ENCODE peak calls at places on chromosome 17, in five cellular contexts. H is lower lobe of right lung; Q is uterus; S is right lobe of liver; I is naive thymus-derived CD4-positive, alpha-beta T cell. F is an unnamed sample.

GRCh38 chr17:27566673-27567562 is 64.1 kb upstream of the LGALS9 start:
- DNase-seq in H (no peak), Q (no peak), S (no peak), I (no peak), F (no peak)

GRCh38 chr17:2192367-2193028 is 111.1 kb downstream of the SMG6 start:
- DNase-seq in H (no peak), Q (no peak), S (no peak), I (peak), F (no peak)

GRCh38 chr17:1709971-1710806 is at the start of gene TLCD2:
- DNase-seq in H (peak), Q (peak), S (peak), I (no peak), F (peak)

GRCh38 chr17:2814499-2815341 is 18.5 kb downstream of the RAP1GAP2 start:
- DNase-seq in H (peak), Q (no peak), S (no peak), I (peak), F (no peak)

GRCh38 chr17:67386965-67387551 is 10.0 kb downstream of the PITPNC1 start:
- DNase-seq in H (peak), Q (no peak), S (no peak), I (no peak), F (peak)

GRCh38 chr17:77388384-77389306 is 247.9 kb downstream of the SEC14L1 start:
- DNase-seq in H (no peak), Q (no peak), S (peak), I (no peak), F (no peak)

GRCh38 chr17:74325743-74326379 is at the start of gene KIF19:
- DNase-seq in H (peak), Q (no peak), S (no peak), I (peak), F (peak)

GRCh38 chr17:44610331-44610730 is 45.9 kb upstream of the MEIOC start:
- DNase-seq in H (no peak), Q (no peak), S (no peak), I (no peak), F (no peak)

GRCh38 chr17:418421-418751 is 65.8 kb upstream of the RPH3AL start:
- DNase-seq in H (no peak), Q (no peak), S (no peak), I (peak), F (no peak)

GRCh38 chr17:12983986-12984932 is 33.6 kb downstream of the ELAC2 start:
- DNase-seq in H (no peak), Q (peak), S (peak), I (no peak), F (no peak)

GRCh38 chr17:68734202-68734825 is 133.1 kb upstream of the FAM20A start:
- DNase-seq in H (no peak), Q (no peak), S (no peak), I (no peak), F (no peak)

GRCh38 chr17:29048440-29049360 is 5.8 kb downstream of the PIPOX start:
- DNase-seq in H (no peak), Q (no peak), S (no peak), I (no peak), F (no peak)

GRCh38 chr17:78387982-78388941 is 9.8 kb downstream of the PGS1 start:
- DNase-seq in H (no peak), Q (peak), S (no peak), I (peak), F (no peak)

GRCh38 chr17:50785942-50786570 is 18.7 kb upstream of the ANKRD40CL start:
- DNase-seq in H (no peak), Q (no peak), S (no peak), I (no peak), F (peak)

GRCh38 chr17:32671891-32672290 is 185.1 kb downstream of the CDK5R1 start:
- DNase-seq in H (peak), Q (no peak), S (peak), I (no peak), F (peak)

GRCh38 chr17:76585048-76585648 is 512 bp downstream of the ST6GALNAC2 start:
- DNase-seq in H (peak), Q (no peak), S (peak), I (peak), F (peak)

GRCh38 chr17:67800495-67800928 is 24.8 kb upstream of the BPTF start:
- DNase-seq in H (peak), Q (peak), S (peak), I (peak), F (peak)

GRCh38 chr17:57268176-57268575 is 11.9 kb downstream of the MSI2 start:
- DNase-seq in H (no peak), Q (no peak), S (no peak), I (no peak), F (no peak)

GRCh38 chr17:348692-349425 is 3.7 kb downstream of the RPH3AL start:
- DNase-seq in H (peak), Q (no peak), S (peak), I (no peak), F (peak)

GRCh38 chr17:64384253-64385186 is 6.1 kb downstream of the PECAM1 start:
- DNase-seq in H (no peak), Q (no peak), S (peak), I (no peak), F (peak)

GRCh38 chr17:1480747-1481465 is 11.6 kb downstream of the MYO1C start:
- DNase-seq in H (no peak), Q (no peak), S (no peak), I (no peak), F (no peak)

GRCh38 chr17:34862384-34862783 is 98.9 kb downstream of the CCT6B start:
- DNase-seq in H (no peak), Q (no peak), S (no peak), I (no peak), F (no peak)

GRCh38 chr17:34858941-34859562 is 102.2 kb downstream of the CCT6B start:
- DNase-seq in H (no peak), Q (no peak), S (no peak), I (no peak), F (no peak)

GRCh38 chr17:34853916-34854315 is 107.3 kb downstream of the CCT6B start:
- DNase-seq in H (no peak), Q (no peak), S (no peak), I (no peak), F (no peak)

GRCh38 chr17:34859652-34860051 is 101.6 kb downstream of the CCT6B start:
- DNase-seq in H (no peak), Q (no peak), S (no peak), I (no peak), F (no peak)
- H3K27ac ChIP-seq in H (no peak), Q (no peak), S (no peak), I (no peak), F (no peak)

GRCh38 chr17:81711814-81712467 is at the start of gene SLC25A10:
- DNase-seq in H (peak), Q (peak), S (peak), I (peak), F (peak)

GRCh38 chr17:81713004-81713555 is 996 bp downstream of the SLC25A10 start:
- DNase-seq in H (no peak), Q (no peak), S (peak), I (no peak), F (no peak)

GRCh38 chr17:81712468-81713003 is 452 bp downstream of the SLC25A10 start:
- DNase-seq in H (no peak), Q (peak), S (peak), I (no peak), F (peak)

GRCh38 chr17:81708739-81709185 is 3.3 kb upstream of the SLC25A10 start:
- DNase-seq in H (no peak), Q (no peak), S (no peak), I (no peak), F (no peak)

DNA sequence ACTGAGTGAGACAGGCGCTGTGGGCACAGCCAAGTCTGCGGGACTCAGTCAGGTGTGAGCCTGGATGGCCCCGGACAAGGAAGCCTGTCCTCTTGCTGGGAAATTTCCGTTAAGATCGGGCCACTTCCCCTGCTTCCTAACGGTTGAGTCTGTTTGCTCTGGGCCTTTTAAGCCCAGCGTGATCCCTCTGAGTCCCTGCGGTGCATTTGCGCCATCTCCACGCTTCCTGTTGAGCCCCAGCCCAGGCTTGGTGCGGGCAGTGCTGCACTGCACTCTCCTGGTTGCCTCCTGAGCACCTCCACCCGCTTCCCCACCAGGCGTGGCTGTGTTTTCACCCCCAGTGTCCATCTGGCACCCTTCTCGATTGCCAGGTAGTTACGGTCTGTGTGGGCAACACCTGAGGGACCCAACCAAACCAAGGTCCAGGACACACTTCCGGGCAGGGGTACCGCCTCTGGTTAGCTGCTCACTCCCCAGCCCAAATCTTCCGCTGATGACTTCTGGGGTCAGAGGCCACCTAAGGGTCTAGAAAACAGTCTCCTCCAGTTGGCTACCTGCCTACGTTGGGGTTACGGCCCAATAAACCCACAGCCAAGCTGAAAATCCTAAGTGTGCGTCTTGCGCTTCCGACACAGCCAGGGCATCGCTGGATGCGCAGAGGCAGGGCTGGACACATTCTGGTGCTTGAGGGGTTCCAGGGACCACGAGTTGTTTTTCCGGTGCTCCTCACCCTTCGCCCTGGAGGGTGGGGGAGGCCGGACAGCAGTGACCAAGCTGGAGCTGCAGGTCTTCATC is 1.4 kb upstream of the SLC25A10 start:
- DNase-seq in H (no peak), Q (no peak), S (no peak), I (no peak), F (no peak)
- H3K4me3 ChIP-seq in H (peak), Q (no peak), S (peak), I (peak), F (peak)

DNA sequence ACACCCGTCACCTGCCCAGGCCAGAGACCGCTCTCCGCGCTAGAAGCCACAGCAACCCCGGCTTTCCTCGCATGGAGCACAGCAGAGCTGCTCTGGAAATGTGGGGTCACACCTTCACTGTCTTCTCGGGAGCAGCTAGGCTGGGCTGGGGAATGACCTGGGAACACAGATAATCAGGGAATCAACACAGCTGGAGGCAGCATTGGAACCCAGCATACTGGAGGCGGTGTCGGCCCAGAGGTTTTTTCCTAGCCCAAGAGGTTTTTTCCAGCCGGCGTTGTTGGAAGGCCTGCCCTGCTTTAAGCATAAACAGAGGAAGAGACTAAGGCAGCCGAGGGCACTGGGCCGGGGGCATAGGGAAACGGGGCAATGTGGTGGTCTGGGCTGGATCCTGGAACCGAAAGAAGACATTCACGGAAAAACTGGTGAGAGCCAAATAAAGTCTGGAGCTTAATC is 808 bp upstream of the PLD6 start:
- DNase-seq in H (no peak), Q (no peak), S (no peak), I (no peak), F (no peak)
- H3K27ac ChIP-seq in H (peak), Q (peak), S (peak), I (peak), F (peak)

GRCh38 chr17:34580685-34581445 is 1.5 kb downstream of the TMEM132E start:
- DNase-seq in H (no peak), Q (no peak), S (no peak), I (no peak), F (no peak)
- H3K4me3 ChIP-seq in H (peak), Q (peak), S (peak), I (peak), F (peak)

DNA sequence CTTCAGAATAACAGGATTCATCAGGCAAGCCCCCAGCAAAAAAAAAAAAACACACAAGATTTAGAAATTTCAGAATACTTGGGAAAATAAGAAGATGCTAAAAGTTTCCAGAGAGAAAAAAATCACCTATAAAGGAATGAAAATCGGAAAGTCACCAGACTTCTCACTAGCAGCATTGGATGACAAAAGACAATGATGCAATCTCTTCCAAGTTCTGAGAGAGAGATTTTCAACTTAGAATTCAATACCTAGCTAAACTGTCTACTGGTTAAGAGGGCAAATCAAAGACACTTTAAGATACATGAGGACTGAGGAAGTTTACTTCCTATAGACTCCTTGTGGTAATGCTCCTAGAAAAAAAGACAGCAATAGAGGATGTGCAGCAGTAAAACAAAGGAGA is 23.9 kb upstream of the TNS4 start:
- DNase-seq in H (no peak), Q (no peak), S (no peak), I (no peak), F (no peak)
- H3K27ac ChIP-seq in H (no peak), Q (no peak), S (no peak), I (no peak), F (no peak)